ENCODE peak calls at places on chromosomes 5 and 9, in nine cellular contexts. T is foreskin keratinocyte, C is cardiac fibroblast, Y is astrocyte of the cerebellum, A is thoracic aorta, X is Caco-2, R is lower leg skin, Z is astrocyte, P is neural crest cell. F is an unnamed sample.

GRCh38 chr5:67305913-67306710 is 109.5 kb upstream of the CD180 start:
- DNase-seq in Y (no peak), R (no peak), Z (peak; percentile 36), A (no peak), X (no peak), T (peak; percentile 33), P (no peak), C (peak; percentile 59), F (no peak)

GRCh38 chr9:30522486-30522885 is 1862.0 kb upstream of the ACO1 start:
- DNase-seq in A (no peak), Z (no peak), C (no peak), R (no peak), Y (no peak), T (no peak), P (no peak), X (no peak), F (no peak)

GRCh38 chr5:149636861-149637246 is 55.6 kb downstream of the ARHGEF37 start:
- DNase-seq in X (peak; percentile 91), A (peak; percentile 25), Z (peak; percentile 29), Y (peak; percentile 63), C (peak; percentile 81), T (peak; percentile 63), R (no peak), P (peak; percentile 32), F (peak; percentile 50)

GRCh38 chr5:74625742-74626241 is 14.7 kb downstream of the ENC1 start:
- DNase-seq in X (no peak), A (no peak), C (peak; percentile 82), P (no peak), Z (peak; percentile 92), R (no peak), Y (peak; percentile 88), T (peak; percentile 51), F (no peak)

GRCh38 chr5:6719896-6720560 is 6.8 kb downstream of the TENT4A start:
- DNase-seq in T (no peak), X (no peak), P (no peak), A (no peak), Y (no peak), R (peak; percentile 75), Z (peak; percentile 33), C (peak; percentile 21), F (no peak)

GRCh38 chr5:148791334-148791667 is 35.1 kb upstream of the ADRB2 start:
- DNase-seq in X (no peak), A (no peak), R (no peak), P (no peak), C (no peak), Z (peak; percentile 62), Y (no peak), T (peak; percentile 96), F (no peak)

GRCh38 chr5:138732933-138733332 is 20.3 kb upstream of the CTNNA1 start:
- DNase-seq in C (no peak), A (no peak), P (no peak), X (no peak), T (no peak), R (no peak), Y (no peak), Z (no peak), F (no peak)

GRCh38 chr9:131306397-131306997 is 17.0 kb downstream of the PLPP7 start:
- DNase-seq in R (no peak), X (no peak), T (no peak), Y (no peak), Z (no peak), C (no peak), A (no peak), P (no peak), F (no peak)

GRCh38 chr9:92609142-92609500 is 60.8 kb downstream of the IPPK start:
- DNase-seq in P (no peak), T (no peak), X (no peak), C (peak; percentile 29), R (peak; percentile 81), Y (no peak), A (no peak), Z (peak; percentile 16), F (no peak)

GRCh38 chr5:7317751-7318150 is 78.2 kb upstream of the ADCY2 start:
- DNase-seq in Z (peak; percentile 67), A (no peak), T (no peak), C (no peak), P (no peak), X (no peak), Y (no peak), R (no peak), F (no peak)

GRCh38 chr5:96048763-96049162 is 87.1 kb upstream of the ELL2 start:
- DNase-seq in Y (no peak), T (no peak), C (peak; percentile 17), R (no peak), X (peak; percentile 30), A (no peak), P (no peak), Z (no peak), F (no peak)

GRCh38 chr9:69443178-69443577 is 118.2 kb downstream of the ENTREP1 start:
- DNase-seq in P (no peak), A (no peak), X (no peak), T (peak; percentile 54), Z (no peak), C (no peak), R (no peak), Y (no peak), F (no peak)

GRCh38 chr5:121500262-121500792 is 351.4 kb upstream of the FTMT start:
- DNase-seq in P (no peak), A (no peak), T (no peak), X (no peak), R (no peak), Y (no peak), C (no peak), Z (no peak), F (no peak)

GRCh38 chr5:149018909-149019443 is 43.9 kb downstream of the SH3TC2 start:
- DNase-seq in C (peak; percentile 72), T (no peak), X (no peak), P (no peak), Y (no peak), A (no peak), R (no peak), Z (no peak), F (no peak)

GRCh38 chr5:141338538-141339306 is at the start of gene PCDHGA2:
- DNase-seq in Z (peak; percentile 28), T (no peak), R (no peak), X (no peak), C (peak; percentile 54), Y (peak; percentile 16), P (no peak), A (no peak), F (no peak)

GRCh38 chr9:35712762-35713400 is 19.1 kb downstream of the TLN1 start:
- DNase-seq in A (no peak), X (no peak), T (peak; percentile 29), P (no peak), Y (no peak), Z (no peak), R (no peak), C (no peak), F (peak; percentile 64)

GRCh38 chr5:45264447-45264846 is 431.7 kb downstream of the HCN1 start:
- DNase-seq in X (no peak), A (no peak), Y (no peak), Z (no peak), P (no peak), C (no peak), R (no peak), T (no peak), F (no peak)

DNA sequence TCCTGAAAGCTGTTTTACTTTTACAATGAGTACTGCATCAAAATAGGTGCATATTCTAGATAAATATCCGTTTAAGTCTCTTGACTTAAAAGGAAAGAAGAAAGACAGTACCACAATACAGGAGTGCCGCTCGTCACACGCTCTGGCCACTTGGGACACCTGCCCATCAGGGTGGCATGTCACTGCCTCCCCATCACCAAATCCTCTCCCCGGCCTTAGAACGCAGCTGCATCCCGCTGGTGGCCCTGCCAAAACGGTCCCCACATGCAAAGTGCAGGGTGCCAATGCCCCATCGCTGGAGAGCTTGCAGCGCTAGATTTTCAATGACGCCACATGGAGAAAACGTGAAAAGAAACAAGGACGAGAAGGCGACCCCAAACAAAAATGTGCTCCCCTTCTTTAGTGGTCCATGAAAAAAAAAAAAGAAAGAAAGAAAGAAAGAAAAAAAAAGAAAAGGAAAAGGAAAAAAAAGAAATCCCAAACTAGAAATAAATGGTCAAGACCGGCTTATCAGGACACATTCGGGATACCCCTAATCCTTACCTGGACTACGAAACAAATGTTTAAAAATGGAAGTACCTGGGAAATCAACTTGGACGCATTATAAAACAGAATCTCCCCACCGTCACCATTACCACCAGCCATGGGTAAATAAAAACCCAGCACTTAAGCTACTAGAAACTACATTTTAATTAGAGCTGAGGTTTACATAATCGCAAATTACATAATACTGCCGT is 1.1 kb downstream of the ANKH start:
- DNase-seq in Z (no peak), P (no peak), T (no peak), R (peak; percentile 88), Y (no peak), A (no peak), X (peak; percentile 12), C (no peak), F (no peak)
- TF ChIP-seq CTCF in Z (no peak), P (no peak), T (no peak), R (no peak), Y (peak; percentile 29), A (no peak), X (no peak), C (no peak), F (no peak)

DNA sequence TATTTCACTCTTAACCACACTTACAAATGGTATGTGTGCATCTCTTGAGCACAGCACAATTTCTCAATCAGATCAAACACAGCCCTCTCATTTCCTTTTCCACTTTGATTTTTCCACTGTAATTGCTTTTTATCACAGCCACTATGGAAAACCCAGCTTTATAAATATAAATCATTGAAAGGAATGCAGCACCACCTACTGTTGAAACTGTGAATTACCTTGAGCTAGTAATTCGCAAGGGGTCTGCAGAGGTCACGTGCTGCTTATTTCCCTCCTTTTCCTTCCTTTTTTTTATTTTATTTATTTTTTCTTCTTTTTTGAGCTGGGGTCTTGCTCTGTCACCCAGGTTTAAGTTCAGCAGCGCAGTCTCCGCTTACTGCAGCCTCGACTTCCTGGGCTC is 76.9 kb downstream of the CDH6 start:
- DNase-seq in R (no peak), Y (no peak), X (peak; percentile 20), Z (no peak), T (no peak), A (no peak), C (peak; percentile 28), P (peak; percentile 30), F (no peak)
- TF ChIP-seq CTCF in R (no peak), Y (peak; percentile 55), X (peak; percentile 73), Z (peak; percentile 38), T (peak; percentile 51), A (peak; percentile 60), C (peak; percentile 49), P (peak; percentile 73), F (no peak)

GRCh38 chr9:127769985-127770904 is 8.2 kb downstream of the SH2D3C start:
- DNase-seq in A (no peak), C (no peak), T (no peak), Y (no peak), Z (no peak), P (no peak), X (no peak), R (no peak), F (no peak)
- TF ChIP-seq CTCF in A (no peak), C (no peak), T (no peak), Y (no peak), Z (no peak), P (no peak), X (no peak), R (no peak), F (no peak)

DNA sequence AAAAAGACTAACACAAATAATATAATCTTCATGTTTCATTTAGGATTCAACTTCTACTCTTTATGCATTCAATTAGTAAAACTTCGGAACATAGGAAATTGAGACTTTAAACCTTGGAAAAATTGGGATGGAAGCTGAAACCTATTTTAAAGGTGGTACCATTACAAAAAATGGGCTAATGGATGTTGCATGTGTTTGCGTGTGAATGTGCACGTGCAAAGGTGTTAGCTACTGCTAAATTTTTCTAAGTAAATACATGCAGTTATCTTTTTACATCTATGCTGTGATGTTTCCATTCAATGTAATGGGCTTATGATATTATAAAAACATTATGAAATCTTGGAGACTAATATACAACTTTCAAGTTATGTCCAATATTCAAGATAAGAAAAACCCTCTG is 134.8 kb downstream of the CDH10 start:
- DNase-seq in X (no peak), R (no peak), T (no peak), C (no peak), Y (no peak), P (no peak), Z (no peak), A (no peak), F (no peak)
- TF ChIP-seq CTCF in X (no peak), R (no peak), T (no peak), C (no peak), Y (no peak), P (no peak), Z (no peak), A (no peak), F (no peak)

F was measured in sigmoid colon.